ENCODE peak calls at places on chromosomes 2 and 18, in eight cellular contexts. P, S, C, H, G, U, I and N are unnamed samples.

GRCh38 chr2:9752441-9753275 is 90.6 kb upstream of the TAF1B start:
- DNase-seq in P (no peak), S (no peak), C (no peak), H (peak; percentile 89), G (no peak), U (no peak), I (no peak), N (no peak)

GRCh38 chr2:201195329-201195728 is 12.4 kb downstream of the CASP10 start:
- DNase-seq in P (no peak), S (no peak), C (no peak), H (no peak), G (no peak), U (no peak), I (no peak), N (no peak)

GRCh38 chr2:146661494-146662096 is 1183.2 kb upstream of the ACVR2A start:
- DNase-seq in P (no peak), S (no peak), C (no peak), H (peak; percentile 56), G (no peak), U (no peak), I (peak; percentile 3), N (peak; percentile 29)

GRCh38 chr2:190335225-190335559 is 8.2 kb upstream of the INPP1 start:
- DNase-seq in P (no peak), S (no peak), C (no peak), H (peak; percentile 37), G (no peak), U (no peak), I (no peak), N (no peak)

GRCh38 chr2:18455256-18455862 is 105.1 kb downstream of the RDH14 start:
- DNase-seq in P (no peak), S (no peak), C (no peak), H (peak; percentile 5), G (no peak), U (no peak), I (peak; percentile 7), N (no peak)

GRCh38 chr2:122056853-122057252 is 301.4 kb downstream of the TSN start:
- DNase-seq in P (no peak), S (no peak), C (no peak), H (no peak), G (no peak), U (no peak), I (no peak), N (no peak)

GRCh38 chr2:232014681-232015080 is 53.2 kb downstream of the DIS3L2 start:
- DNase-seq in P (no peak), S (no peak), C (no peak), H (no peak), G (no peak), U (no peak), I (no peak), N (no peak)

GRCh38 chr2:197205590-197206215 is 104.9 kb downstream of the ANKRD44 start:
- DNase-seq in P (no peak), S (no peak), C (no peak), H (no peak), G (no peak), U (no peak), I (no peak), N (no peak)

GRCh38 chr2:108945969-108946368 is 43.1 kb downstream of the EDAR start:
- DNase-seq in P (no peak), S (no peak), C (no peak), H (no peak), G (peak; percentile 92), U (no peak), I (no peak), N (no peak)

GRCh38 chr2:186125156-186125555 is 360.9 kb upstream of the ZC3H15 start:
- DNase-seq in P (no peak), S (no peak), C (no peak), H (no peak), G (no peak), U (no peak), I (no peak), N (peak; percentile 16)

GRCh38 chr2:239555566-239555895 is 154.7 kb upstream of the HDAC4 start:
- DNase-seq in P (no peak), S (peak; percentile 53), C (no peak), H (no peak), G (no peak), U (no peak), I (no peak), N (no peak)

GRCh38 chr2:64214281-64215115 is 70.3 kb upstream of the PELI1 start:
- DNase-seq in P (no peak), S (no peak), C (no peak), H (no peak), G (no peak), U (no peak), I (no peak), N (no peak)

GRCh38 chr2:120678251-120678650 is 57.4 kb upstream of the GLI2 start:
- DNase-seq in P (no peak), S (no peak), C (no peak), H (no peak), G (no peak), U (peak; percentile 39), I (peak; percentile 78), N (no peak)

GRCh38 chr2:127673304-127674069 is 1.8 kb downstream of the LIMS2 start:
- DNase-seq in P (peak; percentile 65), S (no peak), C (no peak), H (no peak), G (no peak), U (no peak), I (peak; percentile 39), N (no peak)

GRCh38 chr2:241115361-241115760 is 13.3 kb upstream of the MTERF4 start:
- DNase-seq in P (no peak), S (peak; percentile 93), C (no peak), H (no peak), G (no peak), U (no peak), I (no peak), N (no peak)

GRCh38 chr18:76822510-76823165 is at the start of gene ZNF236:
- DNase-seq in P (peak; percentile 92), S (peak; percentile 86), C (peak; percentile 79), H (peak; percentile 76), G (peak; percentile 58), U (peak; percentile 90), I (peak; percentile 96), N (no peak)

DNA sequence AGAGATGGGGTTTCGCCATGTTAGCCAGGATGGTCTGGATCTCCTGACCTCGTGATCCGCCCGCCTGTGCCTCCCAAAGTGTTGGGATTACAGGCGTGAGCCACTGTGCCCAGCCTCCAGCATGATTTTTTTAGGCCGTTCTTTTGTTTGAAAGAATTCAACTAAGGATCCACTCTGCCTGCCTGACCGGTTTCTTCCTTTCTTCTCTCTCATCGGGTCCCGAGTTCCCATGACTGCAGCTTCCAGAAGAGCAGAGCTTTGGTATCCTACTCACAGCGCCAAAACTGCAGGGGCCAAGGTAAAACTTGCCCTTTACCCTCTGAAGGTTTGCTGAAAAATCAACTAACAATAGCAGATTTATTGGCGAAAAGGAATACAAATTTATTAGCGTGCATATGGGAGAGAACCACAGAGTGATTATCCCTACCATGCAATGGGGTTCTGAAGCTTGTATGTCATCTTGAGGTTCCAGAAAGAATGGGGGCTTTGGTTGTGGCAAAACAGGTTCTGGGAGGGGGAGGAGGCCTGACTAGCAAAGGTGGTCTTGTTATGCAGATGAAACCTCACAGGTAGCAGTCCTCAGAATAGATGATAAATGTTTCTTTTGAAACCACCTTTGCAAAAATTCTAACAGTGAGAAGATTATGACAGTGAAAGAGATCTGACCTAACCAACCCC is 87.0 kb upstream of the MSH6 start:
- DNase-seq in P (no peak), S (no peak), C (no peak), H (no peak), G (no peak), U (no peak), I (no peak), N (peak; percentile 61)
- H3K27ac ChIP-seq in P (no peak overlapping the region), S (no peak overlapping the region), C (no peak overlapping the region), H (no peak overlapping the region), G (no peak overlapping the region), U (no peak overlapping the region), I (no peak overlapping the region), N (peak overlapping the region; percentile 46)

GRCh38 chr18:55900380-55900779 is 312.4 kb upstream of the TCF4 start:
- DNase-seq in P (no peak), S (no peak), C (no peak), H (peak; percentile 1), G (no peak), U (no peak), I (no peak), N (no peak)

GRCh38 chr18:55908790-55909408 is 320.9 kb upstream of the TCF4 start:
- DNase-seq in P (no peak), S (no peak), C (no peak), H (no peak), G (no peak), U (no peak), I (no peak), N (no peak)

GRCh38 chr18:55907352-55908045 is 319.5 kb upstream of the TCF4 start:
- DNase-seq in P (no peak), S (no peak), C (no peak), H (no peak), G (no peak), U (no peak), I (no peak), N (no peak)

GRCh38 chr18:55906533-55906932 is 318.5 kb upstream of the TCF4 start:
- DNase-seq in P (no peak), S (no peak), C (no peak), H (no peak), G (no peak), U (no peak), I (no peak), N (no peak)

GRCh38 chr18:55903911-55904310 is 315.9 kb upstream of the TCF4 start:
- DNase-seq in P (no peak), S (no peak), C (no peak), H (no peak), G (no peak), U (no peak), I (no peak), N (no peak)
- H3K9me3 ChIP-seq in P (no peaks in the 10 kb centered on the region), S (no peaks in the 10 kb centered on the region), C (no peaks in the 10 kb centered on the region), H (no peaks in the 10 kb centered on the region), G (no peaks in the 10 kb centered on the region), U (no peaks in the 10 kb centered on the region), I (no peaks in the 10 kb centered on the region), N (no peaks in the 10 kb centered on the region)

DNA sequence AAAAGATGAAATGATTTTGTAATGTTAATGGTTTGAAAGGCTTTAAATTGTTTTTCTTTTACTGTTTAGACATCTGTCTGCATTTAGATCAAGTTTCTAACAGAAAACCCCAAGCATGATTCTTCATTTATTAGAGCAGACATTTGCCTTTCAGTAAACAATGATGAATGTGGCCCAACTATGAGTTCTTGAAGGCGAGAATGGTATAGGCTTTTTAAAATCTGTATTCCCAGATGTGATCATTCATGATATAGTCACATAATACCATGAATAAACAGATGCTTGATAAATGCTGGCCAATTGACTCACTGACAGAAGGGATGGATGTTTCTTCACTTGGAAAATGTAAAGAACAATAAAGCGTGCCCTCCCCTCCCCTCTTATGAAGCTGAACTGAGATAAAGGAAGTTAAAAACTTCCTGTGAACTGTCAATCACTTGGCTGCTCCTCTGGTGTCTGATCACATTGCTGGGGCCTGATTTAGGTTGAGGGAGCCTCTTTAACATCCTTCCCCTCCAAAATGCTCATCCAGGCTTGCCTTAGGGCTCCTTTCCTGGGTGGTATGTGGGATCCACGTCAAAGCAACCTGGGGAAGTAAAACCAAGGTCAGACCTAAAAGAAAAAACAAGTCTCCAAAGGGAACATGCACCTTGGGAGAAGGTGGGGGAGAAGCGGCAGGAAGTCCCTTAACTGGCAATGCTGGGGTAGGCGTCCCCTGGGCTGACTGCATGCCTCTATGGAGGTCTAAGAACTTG is 3.3 kb downstream of the CAPN14 start:
- DNase-seq in P (no peak), S (no peak), C (no peak), H (no peak), G (no peak), U (no peak), I (no peak), N (no peak)
- H3K27ac ChIP-seq in P (no peak overlapping the region), S (no peak overlapping the region), C (no peak overlapping the region), H (no peak overlapping the region), G (no peak overlapping the region), U (no peak overlapping the region), I (no peak overlapping the region), N (no peak overlapping the region)

GRCh38 chr2:112864072-112864471 is 27.5 kb upstream of the IL1B start:
- DNase-seq in P (no peak), S (no peak), C (no peak), H (no peak), G (no peak), U (no peak), I (no peak), N (no peak)
- H3K9me3 ChIP-seq in P (peaks cover 29% of the 10 kb centered on the region), S (peaks cover 7% of the 10 kb centered on the region), C (no peaks in the 10 kb centered on the region), H (peaks cover 15% of the 10 kb centered on the region), G (no peaks in the 10 kb centered on the region), U (no peaks in the 10 kb centered on the region), I (peaks cover 14% of the 10 kb centered on the region), N (peaks cover 4% of the 10 kb centered on the region)